ENCODE peak calls at places on chromosomes 12 and 14, in five cellular contexts. A is transverse colon; Y is NCI-H774; W is activated CD8-positive, alpha-beta memory T cell treated with anti-CD3 and anti-CD28 coated beads, Interleukin-2, amount 50 U/mL, for 4 hours; M is stimulated activated CD4-positive, alpha-beta T cell treated with anti-CD3 and anti-CD28 coated beads, Interleukin-1b, Interleukin-23, amount 100 ng/mL, for 1 hour. G is an unnamed sample.
A peak's percentile ranks its signal among the peaks of the same experiment; 100 is the strongest.

GRCh38 chr12:104710940-104711725 is 247.0 kb downstream of the SLC41A2 start:
- DNase-seq in M (no peak), Y (no peak), W (no peak), A (no peak), G (no peak)

GRCh38 chr14:69091695-69092094 is 61.2 kb downstream of the DCAF5 start:
- DNase-seq in Y (no peak), A (no peak), M (no peak), W (no peak), G (no peak)

GRCh38 chr12:93526786-93527428 is 45.6 kb upstream of the SOCS2 start:
- DNase-seq in M (no peak), Y (peak; percentile 59), A (no peak), W (no peak), G (no peak)

GRCh38 chr14:43938588-43939281 is 568.3 kb downstream of the FSCB start:
- DNase-seq in A (no peak), M (no peak), Y (no peak), W (no peak), G (no peak)

GRCh38 chr12:107328442-107329133 is 235.2 kb upstream of the CRY1 start:
- DNase-seq in M (no peak), W (no peak), A (no peak), Y (no peak), G (no peak)

GRCh38 chr12:65817866-65818265 is 6.4 kb upstream of the HMGA2 start:
- DNase-seq in W (no peak), M (no peak), A (no peak), Y (no peak), G (no peak)

GRCh38 chr12:110741795-110742717 is 635 bp downstream of the PPP1CC start:
- DNase-seq in M (no peak), Y (no peak), W (no peak), A (peak; percentile 39), G (no peak)

GRCh38 chr12:13198921-13199320 is 2.4 kb downstream of the EMP1 start:
- DNase-seq in W (no peak), M (no peak), A (no peak), Y (no peak), G (no peak)

GRCh38 chr14:75427482-75428229 is at the start of gene JDP2:
- DNase-seq in A (peak; percentile 94), Y (no peak), W (peak; percentile 52), M (peak; percentile 1), G (peak; percentile 47)

G was measured in GM12891.